ENCODE peak calls at places on chromosomes 6 and 20, in eight cellular contexts. R, X, T, P, H, M, D and N are unnamed samples.

GRCh38 chr20:44700306-44700705 is 14.9 kb upstream of the CCN5 start:
- DNase-seq in R (no peak), X (no peak), T (no peak), P (no peak), H (peak), M (no peak), D (no peak), N (no peak)

GRCh38 chr6:33123732-33124524 is 48.1 kb downstream of the HLA-DPB1 start:
- DNase-seq in R (no peak), X (peak), T (no peak), P (no peak), H (peak), M (no peak), D (no peak), N (peak)

GRCh38 chr20:53547664-53548239 is 45.9 kb downstream of the ZNF217 start:
- DNase-seq in R (no peak), X (peak), T (no peak), P (peak), H (peak), M (no peak), D (no peak), N (peak)

GRCh38 chr6:117547688-117548621 is 54.4 kb downstream of the GOPC start:
- DNase-seq in R (peak), X (peak), T (peak), P (peak), H (no peak), M (peak), D (peak), N (no peak)

GRCh38 chr20:4869290-4870193 is 131.8 kb downstream of the SLC23A2 start:
- DNase-seq in R (no peak), X (no peak), T (no peak), P (peak), H (no peak), M (no peak), D (no peak), N (peak)

GRCh38 chr6:125867483-125867935 is 76.7 kb downstream of the NCOA7 start:
- DNase-seq in R (no peak), X (no peak), T (no peak), P (no peak), H (peak), M (no peak), D (no peak), N (peak)

GRCh38 chr6:63724721-63725120 is 89.1 kb downstream of the PHF3 start:
- DNase-seq in R (no peak), X (no peak), T (no peak), P (no peak), H (no peak), M (no peak), D (no peak), N (no peak)

GRCh38 chr6:108656834-108657233 is 96.1 kb downstream of the FOXO3 start:
- DNase-seq in R (no peak), X (no peak), T (no peak), P (no peak), H (peak), M (no peak), D (no peak), N (peak)

GRCh38 chr20:34571753-34572152 is 13.2 kb downstream of the MAP1LC3A start:
- DNase-seq in R (no peak), X (no peak), T (peak), P (no peak), H (no peak), M (no peak), D (no peak), N (no peak)

GRCh38 chr20:33130553-33130952 is 37.4 kb upstream of the BPIFA2 start:
- DNase-seq in R (no peak), X (no peak), T (no peak), P (no peak), H (no peak), M (no peak), D (no peak), N (no peak)

GRCh38 chr6:156686429-156686939 is 90.7 kb upstream of the ARID1B start:
- DNase-seq in R (no peak), X (peak), T (peak), P (peak), H (peak), M (no peak), D (no peak), N (peak)

GRCh38 chr6:20135677-20136268 is 76.5 kb downstream of the MBOAT1 start:
- DNase-seq in R (no peak), X (no peak), T (no peak), P (no peak), H (no peak), M (no peak), D (no peak), N (no peak)

GRCh38 chr20:41248371-41249024 is 69.0 kb downstream of the ZHX3 start:
- DNase-seq in R (no peak), X (no peak), T (no peak), P (peak), H (no peak), M (no peak), D (no peak), N (no peak)

GRCh38 chr20:20439602-20440001 is 71.7 kb downstream of the INSM1 start:
- DNase-seq in R (no peak), X (no peak), T (no peak), P (no peak), H (peak), M (no peak), D (no peak), N (no peak)